ENCODE peak calls at places on chromosomes 1 and 21, in ten cellular contexts. W is GM23338, X is astrocyte of the spinal cord, P is body of pancreas, G is colonic mucosa, L is AG04449, B is bronchial epithelial cell, H is stomach, O is A673, C is fibroblast of lung. I is an unnamed sample.

GRCh38 chr1:20560966-20561365 is 8.6 kb downstream of the FAM43B start:
- DNase-seq in B (no peak), W (no peak), P (no peak), X (no peak), C (no peak), O (no peak), L (no peak), H (no peak), G (no peak), I (no peak)

GRCh38 chr1:56064705-56065104 is 514.7 kb downstream of the PLPP3 start:
- DNase-seq in L (peak), B (peak), G (no peak), W (no peak), O (peak), C (peak), H (no peak), P (no peak), X (peak), I (peak)

GRCh38 chr1:1906185-1907097 is 8.6 kb upstream of the CALML6 start:
- DNase-seq in O (peak), G (peak), P (peak), W (peak), C (peak), X (peak), H (peak), B (peak), L (no peak), I (peak)

GRCh38 chr1:39501666-39502065 is 10.2 kb downstream of the BMP8A start:
- DNase-seq in G (no peak), H (no peak), C (peak), L (peak), X (no peak), W (no peak), P (no peak), B (peak), O (no peak), I (peak)

GRCh38 chr21:15775981-15776380 is 46.2 kb downstream of the USP25 start:
- DNase-seq in G (no peak), W (no peak), H (no peak), O (no peak), L (peak), X (peak), P (no peak), B (peak), C (peak), I (peak)

GRCh38 chr1:51293898-51294515 is 36.4 kb downstream of the TTC39A start:
- DNase-seq in C (no peak), O (no peak), G (no peak), W (no peak), L (no peak), X (no peak), H (peak), P (no peak), B (no peak), I (no peak)

GRCh38 chr1:236809133-236809532 is 14.0 kb downstream of the MTR start:
- DNase-seq in B (no peak), P (peak), W (no peak), X (no peak), L (no peak), H (no peak), O (peak), C (peak), G (no peak), I (peak)

GRCh38 chr21:38511662-38512243 is 13.5 kb upstream of the ERG start:
- DNase-seq in O (no peak), H (no peak), B (no peak), X (no peak), C (no peak), G (no peak), W (no peak), P (no peak), L (no peak), I (no peak)

GRCh38 chr1:53638641-53639035 is 100.3 kb downstream of the GLIS1 start:
- DNase-seq in O (no peak), B (no peak), L (no peak), H (peak), G (no peak), C (no peak), X (no peak), P (no peak), W (no peak), I (no peak)

DNA sequence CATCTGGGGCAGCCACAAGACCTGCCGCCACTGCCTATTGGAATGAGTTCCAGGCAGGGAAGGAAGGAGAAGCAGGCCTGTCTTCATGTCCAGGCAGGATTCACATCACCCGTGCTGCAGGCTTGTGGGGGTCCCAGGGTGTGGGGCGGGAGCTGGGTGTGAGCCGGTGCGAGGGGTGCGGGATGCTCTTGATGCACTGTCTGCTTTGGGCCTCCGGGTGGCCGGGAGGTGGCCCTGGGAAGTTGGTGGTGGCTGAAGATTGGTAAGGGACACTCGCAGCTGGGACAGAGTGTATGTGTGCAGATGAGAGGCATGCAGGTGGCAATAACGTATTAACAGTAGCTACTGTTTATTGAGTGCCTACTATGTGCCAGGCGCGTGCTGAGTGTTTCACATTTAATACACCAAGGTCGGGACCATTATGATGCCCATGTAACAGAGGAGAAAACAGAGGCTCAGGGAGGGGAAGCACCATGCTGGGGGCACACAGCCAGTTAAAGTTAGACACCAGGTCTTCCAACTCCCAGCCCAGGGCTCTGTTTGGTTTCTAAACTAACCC is 3.3 kb downstream of the CROCC start:
- DNase-seq in G (no peak), X (no peak), L (no peak), B (no peak), P (no peak), W (peak), O (no peak), C (no peak), H (no peak), I (no peak)
- TF ChIP-seq CTCF in G (no peak), X (peak), L (no peak), B (peak), P (no peak), W (peak), O (peak), C (no peak), H (no peak), I (peak)

DNA sequence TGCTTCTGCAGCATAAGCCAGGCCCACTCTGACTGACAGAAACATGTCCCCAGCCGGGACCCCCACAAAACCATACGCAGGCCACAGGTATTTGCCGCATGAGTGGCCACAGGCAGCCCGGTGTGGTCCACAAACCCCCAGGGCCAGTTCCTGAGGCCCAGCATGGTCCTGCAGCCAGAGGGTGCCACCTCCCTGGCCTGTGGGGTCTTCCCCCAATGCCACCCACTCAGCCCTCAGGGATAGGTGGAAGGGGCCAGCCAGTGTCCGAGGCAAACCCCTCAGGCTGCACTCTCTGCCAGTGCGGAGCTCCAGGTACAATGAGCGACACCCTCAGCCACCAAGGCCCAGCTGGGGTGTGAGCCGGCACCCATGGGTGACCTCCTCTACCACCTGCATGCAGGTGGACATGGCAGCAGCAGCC is 43.5 kb downstream of the UBE2G2 start:
- DNase-seq in P (no peak), G (no peak), X (no peak), O (no peak), L (no peak), H (no peak), C (no peak), B (no peak), W (no peak), I (no peak)
- TF ChIP-seq CTCF in P (no peak), G (no peak), X (no peak), O (no peak), L (no peak), H (no peak), C (no peak), B (no peak), W (no peak), I (no peak)

DNA sequence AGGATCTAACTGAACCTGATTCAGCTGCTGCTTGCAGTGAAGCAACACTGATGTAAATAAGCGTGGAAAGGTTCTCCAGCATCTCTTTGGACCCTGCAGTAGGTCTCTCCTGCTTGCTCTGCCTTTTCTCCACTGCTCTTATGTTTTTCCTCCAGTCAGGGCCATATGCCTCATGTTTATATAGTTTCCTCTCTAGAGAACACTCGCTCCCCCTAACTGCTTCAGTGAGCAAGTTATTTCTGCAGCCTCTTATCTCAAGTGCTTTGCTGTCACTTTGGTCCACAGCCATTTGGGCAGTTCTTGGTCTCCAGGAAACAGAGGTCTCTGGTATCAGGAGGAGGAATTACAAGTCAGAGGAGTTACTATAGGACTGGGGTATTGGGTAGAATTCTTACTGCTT is 5.3 kb downstream of the PRUNE1 start:
- DNase-seq in G (peak), P (peak), H (peak), B (no peak), L (no peak), W (no peak), O (no peak), X (peak), C (peak), I (no peak)
- TF ChIP-seq CTCF in G (no peak), P (peak), H (no peak), B (no peak), L (no peak), W (no peak), O (no peak), X (no peak), C (peak), I (no peak)

GRCh38 chr1:71918630-71919029 is 363.7 kb downstream of the NEGR1 start:
- DNase-seq in G (no peak), W (no peak), L (no peak), H (no peak), P (no peak), B (no peak), O (no peak), X (no peak), C (no peak), I (no peak)
- TF ChIP-seq CTCF in G (no peak), W (no peak), L (no peak), H (no peak), P (no peak), B (no peak), O (no peak), X (no peak), C (no peak), I (no peak)

DNA sequence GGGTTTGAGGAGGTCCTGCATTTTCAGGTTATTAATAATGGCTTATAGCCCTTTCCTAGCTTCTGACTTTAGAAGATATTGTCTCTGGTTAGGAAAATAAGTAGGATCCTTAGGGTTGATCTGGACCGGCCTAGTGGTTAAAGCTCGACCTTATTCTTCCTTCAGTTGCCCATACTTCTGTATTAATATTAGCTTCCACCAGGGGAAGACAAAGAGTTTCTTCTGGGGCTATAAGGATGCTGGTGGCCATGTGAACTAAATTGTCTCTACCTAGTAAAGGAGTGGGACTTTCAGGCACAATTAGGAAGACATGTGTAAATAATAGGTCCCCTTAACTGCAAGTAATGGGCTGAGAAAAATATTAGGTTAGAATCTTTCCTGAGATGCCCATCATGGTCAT is 20.6 kb upstream of the FCGR2A start:
- DNase-seq in W (peak), C (no peak), P (no peak), O (no peak), H (no peak), B (no peak), L (no peak), X (no peak), G (no peak), I (no peak)
- TF ChIP-seq CTCF in W (peak), C (no peak), P (no peak), O (peak), H (no peak), B (no peak), L (no peak), X (peak), G (no peak), I (peak)

GRCh38 chr1:178512566-178513277 is at the start of gene TEX35:
- DNase-seq in L (no peak), W (no peak), P (no peak), G (no peak), H (no peak), B (no peak), X (no peak), C (no peak), O (no peak), I (no peak)

GRCh38 chr1:178510155-178510554 is 2.8 kb upstream of the TEX35 start:
- DNase-seq in W (no peak), C (peak), P (no peak), X (no peak), G (no peak), H (no peak), O (no peak), B (no peak), L (no peak), I (no peak)

GRCh38 chr1:178509608-178510007 is 3.3 kb upstream of the TEX35 start:
- DNase-seq in C (no peak), P (no peak), W (no peak), X (no peak), G (no peak), L (no peak), H (no peak), B (no peak), O (no peak), I (no peak)

GRCh38 chr1:178516110-178516509 is 3.2 kb downstream of the TEX35 start:
- DNase-seq in X (no peak), B (no peak), W (no peak), L (no peak), G (no peak), P (no peak), O (no peak), C (no peak), H (no peak), I (no peak)

DNA sequence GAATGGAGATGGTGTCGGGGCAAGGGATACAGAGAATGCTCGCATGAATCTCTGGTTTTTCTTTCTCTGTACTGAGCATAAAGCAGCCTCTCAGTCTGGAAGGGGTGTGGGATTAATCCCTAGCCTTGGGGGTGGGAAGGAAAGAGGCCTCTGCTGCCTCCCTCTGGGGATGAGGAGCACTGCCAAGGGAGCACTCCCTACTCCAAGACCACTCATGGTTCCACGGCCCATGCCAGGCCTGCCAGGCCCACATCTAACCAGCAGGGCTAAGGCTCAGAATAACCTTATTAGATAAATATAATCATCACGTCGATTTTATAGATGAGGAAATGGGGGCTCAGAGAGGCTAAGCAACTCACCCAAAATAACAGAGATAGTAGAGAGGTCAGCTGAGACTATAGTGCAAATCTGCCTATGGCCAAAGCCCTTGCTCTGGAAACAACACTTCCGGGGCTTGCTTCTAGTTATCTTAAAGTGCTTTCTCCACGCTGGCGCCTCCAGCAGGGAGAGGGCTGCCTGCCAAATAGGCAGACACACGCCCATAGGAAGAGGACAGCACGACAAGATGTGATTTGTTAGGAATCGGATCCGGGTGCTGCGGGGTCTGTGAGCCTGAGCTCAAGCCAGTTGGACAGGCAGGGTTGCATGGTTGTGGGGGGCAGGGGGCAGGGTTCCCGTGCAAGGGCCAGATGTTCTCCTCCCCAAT is 522 bp downstream of the TEX35 start:
- DNase-seq in B (peak), L (no peak), C (peak), W (peak), H (peak), G (peak), O (peak), P (no peak), X (peak), I (peak)
- TF ChIP-seq CTCF in B (no peak), L (peak), C (no peak), W (peak), H (no peak), G (no peak), O (peak), P (no peak), X (no peak), I (no peak)

GRCh38 chr1:86756062-86756406 is 51.7 kb downstream of the SH3GLB1 start:
- DNase-seq in O (no peak), W (no peak), X (no peak), C (no peak), B (no peak), H (no peak), P (no peak), G (no peak), L (no peak), I (no peak)

GRCh38 chr1:86750076-86750475 is 45.7 kb downstream of the SH3GLB1 start:
- DNase-seq in P (no peak), W (no peak), C (no peak), G (no peak), O (no peak), X (no peak), L (no peak), H (no peak), B (peak), I (no peak)

GRCh38 chr1:86754265-86754974 is 50.0 kb downstream of the SH3GLB1 start:
- DNase-seq in W (peak), C (no peak), L (no peak), O (no peak), G (no peak), B (no peak), P (no peak), X (no peak), H (no peak), I (no peak)

GRCh38 chr1:86750530-86750929 is 46.2 kb downstream of the SH3GLB1 start:
- DNase-seq in P (no peak), L (no peak), X (no peak), B (no peak), H (no peak), W (no peak), G (no peak), C (no peak), O (no peak), I (no peak)

GRCh38 chr1:86753700-86754099 is 49.3 kb downstream of the SH3GLB1 start:
- DNase-seq in O (no peak), L (no peak), X (no peak), B (peak), P (no peak), W (peak), C (no peak), G (no peak), H (no peak), I (peak)
- TF ChIP-seq CTCF in O (peak), L (no peak), X (no peak), B (peak), P (no peak), W (peak), C (peak), G (no peak), H (no peak), I (no peak)